ENCODE peak calls at places on chromosomes 5 and 9, in ten cellular contexts. A, R, I, T, E, B, Y, F, M and P are unnamed samples.

GRCh38 chr5:172749881-172750608 is 20.9 kb downstream of the DUSP1 start:
- DNase-seq in R (no peak), M (no peak), A (peak; percentile 88), B (no peak), F (no peak), T (no peak), I (no peak), E (no peak), Y (no peak), P (peak; percentile 16)

GRCh38 chr5:133959643-133960042 is 8.8 kb downstream of the C5orf15 start:
- DNase-seq in F (no peak), A (no peak), M (no peak), Y (no peak), B (no peak), E (no peak), T (no peak), I (no peak), R (no peak), P (no peak)

GRCh38 chr9:38046669-38047300 is 22.2 kb downstream of the SHB start:
- DNase-seq in M (no peak), A (peak; percentile 37), T (no peak), Y (no peak), I (no peak), B (peak; percentile 67), F (no peak), E (no peak), R (no peak), P (no peak)

GRCh38 chr5:176533390-176533789 is 3.8 kb downstream of the RNF44 start:
- DNase-seq in E (no peak), I (no peak), Y (no peak), B (no peak), M (no peak), T (no peak), R (no peak), A (peak; percentile 77), F (no peak), P (no peak)

GRCh38 chr9:133153227-133154096 is 10.3 kb downstream of the GBGT1 start:
- DNase-seq in M (no peak), T (no peak), Y (no peak), E (no peak), B (no peak), I (no peak), F (no peak), R (no peak), A (no peak), P (no peak)

GRCh38 chr5:32909207-32909606 is 198.1 kb downstream of the NPR3 start:
- DNase-seq in I (no peak), R (no peak), A (no peak), T (no peak), B (peak; percentile 20), Y (peak; percentile 12), F (no peak), E (no peak), M (no peak), P (peak; percentile 18)

GRCh38 chr9:121840838-121841760 is 189.7 kb downstream of the DAB2IP start:
- DNase-seq in R (no peak), I (no peak), Y (no peak), B (no peak), M (peak; percentile 1), F (peak; percentile 37), E (no peak), T (no peak), A (peak; percentile 30), P (no peak)

GRCh38 chr9:35729700-35730485 is 2.1 kb downstream of the TLN1 start:
- DNase-seq in F (peak; percentile 61), R (peak; percentile 24), I (no peak), B (peak; percentile 89), E (no peak), M (peak; percentile 28), Y (peak; percentile 92), A (peak; percentile 85), T (peak; percentile 13), P (peak; percentile 57)

GRCh38 chr9:89145086-89145485 is 33.5 kb downstream of the SHC3 start:
- DNase-seq in F (no peak), R (no peak), E (no peak), M (no peak), T (no peak), Y (peak; percentile 30), A (no peak), B (peak; percentile 42), I (no peak), P (no peak)

GRCh38 chr9:23539311-23539710 is 286.7 kb downstream of the ELAVL2 start:
- DNase-seq in Y (no peak), T (no peak), A (no peak), M (no peak), E (no peak), F (no peak), R (no peak), B (no peak), I (no peak), P (no peak)

GRCh38 chr9:23537192-23538059 is 288.6 kb downstream of the ELAVL2 start:
- DNase-seq in M (no peak), I (no peak), R (no peak), Y (no peak), B (no peak), T (no peak), E (no peak), A (no peak), F (no peak), P (no peak)

GRCh38 chr9:23538604-23539003 is 287.4 kb downstream of the ELAVL2 start:
- DNase-seq in Y (no peak), F (no peak), B (no peak), E (no peak), I (no peak), T (no peak), R (no peak), A (no peak), M (no peak), P (no peak)

GRCh38 chr9:23541976-23542375 is 284.1 kb downstream of the ELAVL2 start:
- DNase-seq in Y (no peak), A (no peak), B (no peak), F (no peak), I (no peak), M (no peak), E (no peak), T (no peak), R (no peak), P (no peak)

DNA sequence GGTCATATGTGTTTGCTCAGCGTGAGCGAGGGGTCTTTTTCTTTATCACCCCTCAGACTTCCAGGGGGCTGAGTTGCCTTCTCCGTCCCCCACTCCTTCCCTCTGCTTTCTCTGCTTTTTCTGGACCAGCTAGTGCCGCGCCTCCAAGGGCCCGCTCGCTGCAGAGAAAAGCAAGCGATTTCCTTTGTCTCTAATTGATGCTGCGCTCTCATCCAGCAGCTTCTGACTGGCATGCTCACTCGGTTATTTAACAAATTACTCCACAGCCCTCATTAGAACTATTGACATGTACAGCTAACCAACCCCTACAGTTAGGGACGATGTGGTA is 288.0 kb downstream of the ELAVL2 start:
- DNase-seq in E (no peak), I (no peak), M (no peak), R (no peak), A (no peak), T (no peak), F (no peak), B (no peak), Y (no peak), P (no peak)
- H3K4me3 ChIP-seq in E (no peak overlapping the region), I (peak overlapping the region; percentile 39), M (no peak overlapping the region), R (no peak overlapping the region), A (no peak overlapping the region), T (no peak overlapping the region), F (no peak overlapping the region), B (no peak overlapping the region), Y (no peak overlapping the region), P (no peak overlapping the region)

DNA sequence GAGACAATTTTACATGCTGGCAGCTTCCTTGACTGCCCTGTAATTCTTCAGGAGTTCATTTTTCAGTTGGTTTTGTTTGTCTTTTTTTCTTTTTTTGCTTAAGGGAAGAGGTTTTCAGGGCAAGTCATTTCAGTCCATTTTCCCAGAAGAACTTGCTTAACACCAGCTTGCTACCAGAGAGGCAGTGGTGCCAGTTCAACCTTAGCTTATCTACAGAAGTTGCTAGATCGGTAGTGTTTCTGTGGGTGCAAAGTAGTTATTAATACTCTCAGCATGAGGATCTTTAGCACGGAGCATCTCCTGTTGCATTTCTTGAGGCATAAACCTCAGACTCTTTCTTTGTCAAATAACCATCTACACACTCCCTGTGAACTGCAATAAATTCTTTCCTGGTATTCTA is 1.1 kb downstream of the SPEF2 start:
- DNase-seq in M (no peak), Y (no peak), B (no peak), I (no peak), R (no peak), E (no peak), F (no peak), A (no peak), T (no peak), P (no peak)
- H3K4me3 ChIP-seq in M (no peak overlapping the region), Y (no peak overlapping the region), B (no peak overlapping the region), I (no peak overlapping the region), R (no peak overlapping the region), E (no peak overlapping the region), F (no peak overlapping the region), A (no peak overlapping the region), T (no peak overlapping the region), P (no peak overlapping the region)

DNA sequence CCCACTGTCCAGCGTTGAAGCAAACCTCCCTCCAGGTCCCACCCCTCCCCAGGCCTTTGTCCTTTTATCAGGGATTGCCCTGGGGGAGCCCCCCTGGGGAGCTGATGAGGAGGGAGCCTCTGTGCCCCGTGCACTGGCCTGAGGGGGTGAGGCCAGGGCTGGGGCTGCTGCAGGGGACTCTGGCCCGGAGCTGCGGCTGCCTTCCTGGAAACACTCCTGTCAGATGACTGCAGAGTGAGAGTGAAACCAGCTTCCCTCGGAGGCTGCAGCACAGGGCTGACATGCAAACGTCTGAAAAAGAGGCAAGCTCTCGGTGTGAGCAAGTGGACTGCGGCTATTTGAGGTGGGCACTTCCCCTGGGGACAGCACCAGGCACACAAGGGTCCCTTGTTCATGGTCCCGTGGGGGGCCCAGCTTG is 4.6 kb upstream of the TRAF2 start:
- DNase-seq in R (peak; percentile 65), T (peak; percentile 34), Y (no peak), M (no peak), B (no peak), F (peak; percentile 78), A (no peak), I (no peak), E (no peak), P (no peak)
- H3K4me3 ChIP-seq in R (peak overlapping the region; percentile 64), T (peak overlapping the region; percentile 56), Y (no peak overlapping the region), M (no peak overlapping the region), B (peak overlapping the region; percentile 14), F (peak overlapping the region; percentile 65), A (no peak overlapping the region), I (no peak overlapping the region), E (peak overlapping the region; percentile 56), P (no peak overlapping the region)

GRCh38 chr5:2752875-2753435 is 1.5 kb upstream of the IRX2 start:
- DNase-seq in M (no peak), B (no peak), F (no peak), A (no peak), E (no peak), I (no peak), Y (no peak), R (no peak), T (no peak), P (no peak)
- H3K4me3 ChIP-seq in M (no peak overlapping the region), B (peak overlapping the region; percentile 54), F (no peak overlapping the region), A (no peak overlapping the region), E (no peak overlapping the region), I (peak overlapping the region; percentile 60), Y (peak overlapping the region; percentile 58), R (no peak overlapping the region), T (no peak overlapping the region), P (peak overlapping the region; percentile 56)